ENCODE peak calls at places on chromosomes 7 and 10, in ten cellular contexts. Y, Q, E, T, G, L, B, I, M and J are unnamed samples.

GRCh38 chr7:25829663-25830062 is 322.3 kb upstream of the NFE2L3 start:
- DNase-seq in Q (no peak), L (no peak), I (no peak), B (no peak), M (no peak), G (no peak), Y (no peak), E (no peak), T (no peak), J (no peak)

GRCh38 chr10:128032466-128032865 is 93.8 kb downstream of the MKI67 start:
- DNase-seq in Q (no peak), E (no peak), M (no peak), I (no peak), G (no peak), Y (no peak), L (no peak), T (no peak), B (no peak), J (no peak)

GRCh38 chr10:69318087-69318996 is 40.0 kb downstream of the HK1 start:
- DNase-seq in M (peak), G (peak), Q (peak), E (peak), L (peak), I (peak), T (peak), Y (peak), B (peak), J (peak)

GRCh38 chr7:49624611-49625010 is 148.8 kb upstream of the VWC2 start:
- DNase-seq in L (no peak), M (no peak), I (no peak), B (no peak), Q (no peak), G (no peak), E (no peak), Y (no peak), T (no peak), J (no peak)

GRCh38 chr10:72550239-72550638 is 75.6 kb downstream of the MICU1 start:
- DNase-seq in M (no peak), G (no peak), E (no peak), Y (no peak), Q (no peak), T (peak), L (no peak), I (no peak), B (no peak), J (no peak)

GRCh38 chr10:64601298-64601697 is 1080.1 kb downstream of the REEP3 start:
- DNase-seq in E (peak), Y (no peak), I (no peak), Q (no peak), G (no peak), T (no peak), B (no peak), M (no peak), L (no peak), J (no peak)

GRCh38 chr10:89147256-89147655 is 59.9 kb downstream of the CH25H start:
- DNase-seq in T (peak), I (peak), M (no peak), Y (no peak), Q (no peak), B (no peak), L (no peak), G (no peak), E (no peak), J (no peak)

GRCh38 chr7:41437257-41438196 is 265.4 kb downstream of the INHBA start:
- DNase-seq in B (no peak), Q (no peak), I (no peak), L (no peak), T (peak), Y (no peak), E (no peak), G (no peak), M (no peak), J (no peak)

GRCh38 chr7:37925620-37926019 is 5.2 kb downstream of the EPDR1 start:
- DNase-seq in E (no peak), G (no peak), T (no peak), Y (no peak), B (no peak), Q (no peak), L (no peak), M (no peak), I (no peak), J (no peak)

GRCh38 chr7:151061241-151062110 is 2.1 kb downstream of the SLC4A2 start:
- DNase-seq in B (no peak), T (no peak), I (no peak), E (no peak), Y (peak), L (no peak), G (no peak), M (no peak), Q (peak), J (no peak)

GRCh38 chr10:88687853-88688467 is 18.1 kb upstream of the LIPK start:
- DNase-seq in E (peak), B (no peak), Q (no peak), G (no peak), L (peak), T (peak), M (no peak), Y (peak), I (no peak), J (no peak)

GRCh38 chr10:65754112-65754511 is 1171.7 kb upstream of the LRRTM3 start:
- DNase-seq in Q (no peak), E (no peak), Y (no peak), B (no peak), I (no peak), L (no peak), G (no peak), M (no peak), T (peak), J (no peak)

GRCh38 chr10:105540381-105540780 is 899.3 kb downstream of the SORCS3 start:
- DNase-seq in B (no peak), M (no peak), Q (no peak), L (no peak), I (no peak), E (no peak), T (no peak), G (no peak), Y (no peak), J (no peak)

GRCh38 chr10:31669367-31669766 is 259.3 kb downstream of the ARHGAP12 start:
- DNase-seq in Y (no peak), G (no peak), L (no peak), E (no peak), M (no peak), T (no peak), Q (no peak), B (no peak), I (no peak), J (no peak)

GRCh38 chr10:75703191-75703861 is 271.9 kb downstream of the LRMDA start:
- DNase-seq in G (no peak), Y (no peak), E (no peak), Q (no peak), T (no peak), I (no peak), B (no peak), L (no peak), M (no peak), J (no peak)

GRCh38 chr10:102615361-102615760 is 28.9 kb upstream of the TRIM8 start:
- DNase-seq in L (peak), M (no peak), T (no peak), I (no peak), E (peak), Y (peak), G (no peak), B (no peak), Q (peak), J (no peak)

GRCh38 chr7:151806204-151806603 is 70.7 kb downstream of the PRKAG2 start:
- DNase-seq in G (no peak), E (no peak), I (peak), Y (no peak), L (no peak), T (peak), Q (no peak), M (no peak), B (peak), J (no peak)

GRCh38 chr10:70348228-70348850 is 34.1 kb downstream of the LRRC20 start:
- DNase-seq in E (peak), M (no peak), L (peak), B (peak), I (no peak), T (peak), Y (peak), Q (peak), G (no peak), J (no peak)
- TF ChIP-seq CTCF in E (peak), M (peak), L (peak), B (no peak), I (peak), T (peak), Y (peak), Q (peak), G (no peak), J (peak)

GRCh38 chr7:39888171-39888853 is 61.7 kb upstream of the CDK13 start:
- DNase-seq in G (no peak), E (no peak), T (peak), I (no peak), M (no peak), Q (no peak), B (no peak), L (no peak), Y (no peak), J (no peak)
- TF ChIP-seq CTCF in G (no peak), E (no peak), T (no peak), I (no peak), M (no peak), Q (no peak), B (no peak), L (no peak), Y (no peak), J (no peak)

GRCh38 chr7:3760696-3761095 is 459.6 kb downstream of the SDK1 start:
- DNase-seq in E (no peak), L (no peak), B (no peak), Y (no peak), G (no peak), Q (no peak), I (no peak), T (no peak), M (no peak), J (no peak)

GRCh38 chr7:3757059-3757458 is 456.0 kb downstream of the SDK1 start:
- DNase-seq in M (no peak), Q (no peak), Y (no peak), E (no peak), G (no peak), L (no peak), B (no peak), I (no peak), T (no peak), J (no peak)

GRCh38 chr7:3762146-3762831 is 461.2 kb downstream of the SDK1 start:
- DNase-seq in Y (no peak), I (no peak), B (no peak), G (no peak), Q (no peak), M (no peak), L (no peak), E (no peak), T (no peak), J (no peak)
- TF ChIP-seq CTCF in Y (no peak), I (no peak), B (no peak), G (no peak), Q (no peak), M (no peak), L (no peak), E (no peak), T (no peak), J (no peak)

GRCh38 chr7:149071641-149072437 is 18.7 kb downstream of the ZNF786 start:
- DNase-seq in I (no peak), E (peak), Q (peak), L (no peak), T (no peak), B (no peak), G (no peak), Y (peak), M (no peak), J (peak)
- TF ChIP-seq CTCF in I (peak), E (no peak), Q (peak), L (no peak), T (no peak), B (peak), G (no peak), Y (peak), M (peak), J (peak)

GRCh38 chr7:93231799-93232672 is at the start of gene VPS50:
- DNase-seq in I (peak), Y (peak), G (peak), Q (peak), L (peak), B (peak), T (peak), M (peak), E (peak), J (peak)
- TF ChIP-seq CTCF in I (no peak), Y (no peak), G (no peak), Q (peak), L (peak), B (no peak), T (no peak), M (peak), E (peak), J (no peak)

DNA sequence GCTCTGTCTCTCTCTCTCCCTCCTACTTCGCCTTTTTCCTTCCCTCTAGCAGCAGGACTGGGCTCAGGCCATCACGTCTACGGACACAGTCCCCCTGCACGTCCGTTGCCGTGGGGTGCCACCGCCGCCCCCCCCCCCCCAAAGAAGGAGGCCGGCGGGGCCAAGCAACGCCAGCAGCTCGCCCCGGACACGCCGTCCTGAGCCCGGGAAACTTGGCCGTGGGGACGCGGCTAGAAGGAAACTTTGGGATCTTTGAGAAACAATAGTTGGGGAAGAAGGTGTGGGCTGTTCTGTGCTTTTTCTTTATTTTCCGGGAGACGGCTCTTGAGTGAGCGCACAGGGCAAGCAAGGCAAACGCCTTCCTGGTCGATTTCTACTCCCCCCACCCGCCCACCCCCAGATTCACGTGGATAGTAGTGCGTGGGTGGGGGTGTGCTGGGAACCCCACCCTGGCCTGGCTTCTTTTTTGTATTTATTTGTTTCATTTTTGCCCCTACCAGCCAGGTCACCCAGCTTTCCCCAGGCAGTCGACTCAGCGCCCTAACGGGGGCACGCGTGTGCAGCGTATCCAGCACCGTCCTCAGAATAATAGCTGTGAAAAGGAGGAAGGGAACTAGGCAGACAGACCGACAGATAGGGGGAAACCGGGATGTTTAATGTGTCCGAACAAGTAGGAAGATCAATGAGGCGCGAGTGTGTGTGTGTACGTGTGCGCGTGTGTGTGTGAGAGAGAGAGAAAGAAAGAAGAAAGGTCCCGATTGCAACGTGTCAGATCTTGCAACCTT is 1.4 kb downstream of the MXI1 start:
- DNase-seq in B (peak), Y (peak), T (peak), I (no peak), M (no peak), Q (no peak), G (no peak), L (peak), E (peak), J (no peak)
- TF ChIP-seq CTCF in B (no peak), Y (no peak), T (no peak), I (peak), M (no peak), Q (no peak), G (no peak), L (peak), E (no peak), J (no peak)

GRCh38 chr10:24988831-24989769 is 26.9 kb downstream of the ENKUR start:
- DNase-seq in L (no peak), G (no peak), M (no peak), T (no peak), Y (no peak), B (no peak), Q (no peak), E (no peak), I (no peak), J (no peak)

GRCh38 chr10:24991298-24991697 is 24.7 kb downstream of the ENKUR start:
- DNase-seq in L (no peak), T (no peak), Q (no peak), B (no peak), I (no peak), Y (no peak), M (no peak), G (no peak), E (no peak), J (no peak)

GRCh38 chr10:24993237-24993958 is 22.6 kb downstream of the ENKUR start:
- DNase-seq in E (no peak), Y (no peak), T (no peak), G (no peak), L (no peak), B (no peak), Q (no peak), M (no peak), I (no peak), J (no peak)

GRCh38 chr10:24992512-24993133 is 23.3 kb downstream of the ENKUR start:
- DNase-seq in Q (no peak), Y (no peak), G (no peak), L (no peak), E (no peak), T (no peak), I (no peak), M (no peak), B (no peak), J (no peak)

DNA sequence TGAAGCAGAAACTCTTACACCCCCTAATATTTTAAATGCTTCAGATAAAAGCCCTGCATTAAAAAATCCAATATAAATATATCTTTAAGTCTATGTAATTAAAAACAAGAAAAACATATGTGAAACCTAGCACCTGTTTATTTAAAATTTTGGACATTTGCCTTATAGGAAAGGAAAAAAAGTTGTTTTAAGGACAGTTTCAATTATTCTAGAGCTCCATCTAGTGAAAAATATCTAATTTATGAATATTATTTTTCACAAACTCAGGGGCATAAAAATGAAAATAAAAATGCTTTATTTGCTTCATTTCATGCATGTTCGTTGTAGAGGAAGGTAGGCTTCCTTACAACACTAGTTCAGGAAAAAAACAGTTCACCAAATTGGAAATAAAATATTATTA is 26.1 kb downstream of the ENKUR start:
- DNase-seq in T (peak), G (no peak), B (no peak), I (no peak), Q (no peak), L (no peak), M (no peak), Y (no peak), E (no peak), J (no peak)
- TF ChIP-seq CTCF in T (no peak), G (no peak), B (no peak), I (no peak), Q (no peak), L (no peak), M (no peak), Y (no peak), E (peak), J (no peak)

DNA sequence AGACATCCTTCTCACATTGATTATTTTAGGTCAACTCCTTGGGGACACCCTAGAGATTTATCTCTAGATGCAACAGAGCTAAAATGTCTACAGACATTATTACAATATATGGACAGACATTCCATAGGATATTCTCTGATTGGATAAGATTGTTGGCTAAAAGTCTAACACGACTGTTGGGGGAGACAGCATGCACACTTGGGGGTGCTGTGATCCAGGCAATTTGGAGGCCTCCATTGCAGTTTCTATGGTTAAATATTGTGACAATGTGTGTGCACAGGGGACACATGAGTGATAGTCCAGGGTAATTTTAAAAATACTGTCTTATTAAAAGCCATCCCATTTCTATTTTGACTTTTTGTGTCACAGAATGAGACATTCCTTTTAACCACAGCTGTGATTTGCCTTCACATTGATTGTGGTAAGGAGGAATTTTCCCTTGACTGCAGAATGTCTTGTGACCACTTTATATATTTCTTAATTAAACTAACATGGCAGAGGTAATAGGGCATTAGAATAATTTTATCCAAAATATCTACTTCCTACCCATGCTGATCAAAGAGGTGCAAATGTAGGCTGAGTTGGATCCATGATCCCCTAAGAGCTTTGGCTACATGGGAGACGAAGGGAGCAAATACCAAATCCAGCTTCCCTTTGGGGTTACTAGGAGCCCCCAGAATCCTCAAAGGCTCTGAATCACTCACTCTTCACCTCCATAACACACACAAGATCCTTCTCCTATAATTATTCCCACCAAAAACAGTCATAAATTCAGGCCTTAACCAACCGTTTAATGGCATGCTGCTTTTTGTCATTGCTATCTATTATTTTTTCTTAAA is 7.3 kb downstream of the TFPI2 start:
- DNase-seq in T (no peak), M (no peak), Y (no peak), B (no peak), L (no peak), G (no peak), I (peak), Q (no peak), E (no peak), J (no peak)
- TF ChIP-seq CTCF in T (no peak), M (no peak), Y (no peak), B (no peak), L (no peak), G (no peak), I (no peak), Q (no peak), E (no peak), J (no peak)

GRCh38 chr10:22570733-22571430 is 143.5 kb downstream of the PIP4K2A start:
- DNase-seq in G (no peak), L (no peak), B (no peak), I (no peak), E (no peak), T (no peak), M (no peak), Y (no peak), Q (no peak), J (no peak)
- TF ChIP-seq CTCF in G (no peak), L (no peak), B (no peak), I (no peak), E (no peak), T (no peak), M (no peak), Y (no peak), Q (no peak), J (no peak)